ENCODE peak calls at places on chromosomes 4 and X, in seven cellular contexts. R is A549, C is spleen, W is testis, U is vagina, L is gastrocnemius medialis, S is IMR-90. Y is an unnamed sample. For H3K9me3, the result is how much of the 10 kb centered on the place peaks cover.

GRCh38 chr4:119795986-119796578 is 167.5 kb upstream of the PDE5A start:
- DNase-seq in W (no peak), C (no peak), L (no peak), S (no peak), R (no peak), U (no peak), Y (no peak)

GRCh38 chr4:102759835-102760644 is 728 bp downstream of the MANBA start:
- DNase-seq in U (no peak), L (no peak), R (peak), S (peak), C (no peak), W (peak), Y (peak)

GRCh38 chr4:29565256-29565655 is 1154.9 kb upstream of the PCDH7 start:
- DNase-seq in R (no peak), S (no peak), C (no peak), W (no peak), L (no peak), U (no peak), Y (no peak)

GRCh38 chrX:20116575-20117240 is at the start of gene MAP7D2:
- DNase-seq in R (peak), S (no peak), W (peak), C (no peak), L (no peak), U (no peak), Y (no peak)

GRCh38 chrX:19799319-19800182 is 87.8 kb downstream of the SH3KBP1 start:
- DNase-seq in S (peak), W (peak), U (no peak), L (peak), R (no peak), C (no peak), Y (no peak)

GRCh38 chr4:145988628-145989027 is 50.0 kb upstream of the ZNF827 start:
- DNase-seq in C (no peak), L (no peak), W (no peak), S (no peak), U (no peak), R (no peak), Y (no peak)

GRCh38 chrX:63513825-63514574 is 162.9 kb upstream of the SPIN4 start:
- DNase-seq in L (peak), W (peak), R (no peak), C (no peak), U (no peak), S (peak), Y (no peak)

GRCh38 chr4:185396724-185397402 is at the start of gene ANKRD37:
- DNase-seq in C (peak), U (peak), W (no peak), L (peak), S (peak), R (peak), Y (no peak)

GRCh38 chr4:45036677-45037076 is 310.3 kb upstream of the GNPDA2 start:
- DNase-seq in C (no peak), S (no peak), U (no peak), W (no peak), L (no peak), R (no peak), Y (no peak)

GRCh38 chr4:139734875-139735380 is 69.3 kb downstream of the MGST2 start:
- DNase-seq in S (peak), W (peak), C (peak), R (no peak), L (peak), U (no peak), Y (peak)

GRCh38 chr4:8053688-8054449 is 104.7 kb downstream of the ABLIM2 start:
- DNase-seq in S (no peak), U (no peak), L (no peak), C (no peak), R (no peak), W (no peak), Y (no peak)

GRCh38 chr4:36823199-36823967 is 421.2 kb upstream of the NWD2 start:
- DNase-seq in R (no peak), C (peak), L (no peak), U (no peak), W (no peak), S (no peak), Y (no peak)

DNA sequence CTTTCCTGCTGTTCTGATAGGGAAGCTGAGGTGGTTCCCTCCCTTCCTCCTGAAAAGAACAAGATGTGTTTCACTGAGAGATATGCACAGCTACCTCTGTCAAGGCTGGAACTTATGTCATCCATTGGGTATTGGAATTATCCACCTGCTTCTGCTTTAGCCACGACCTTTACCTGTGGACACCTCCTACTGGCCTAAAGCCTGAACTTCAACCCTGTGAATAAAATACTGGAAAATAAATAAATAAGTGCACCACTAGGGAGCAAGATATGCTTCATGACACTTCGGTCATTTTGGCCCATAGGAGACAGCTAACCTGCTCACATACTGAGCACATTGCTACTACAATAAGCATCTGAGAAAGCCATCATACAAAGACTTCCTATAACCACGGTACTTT is 419.9 kb upstream of the NWD2 start:
- DNase-seq in S (no peak), C (no peak), W (no peak), R (no peak), L (no peak), U (no peak), Y (no peak)
- TF ChIP-seq CTCF in S (no peak), C (no peak), W (no peak), R (no peak), L (no peak), U (no peak), Y (no peak)

GRCh38 chrX:67583171-67583570 is 39.4 kb downstream of the AR start:
- DNase-seq in C (no peak), L (no peak), U (no peak), S (no peak), R (no peak), W (no peak), Y (no peak)
- H3K9me3 ChIP-seq in C (under half), L (under half), U (under half), S (under half), R (under half), W (under half), Y (under half)

GRCh38 chr4:161881370-161881769 is 282.4 kb downstream of the FSTL5 start:
- DNase-seq in R (no peak), C (no peak), L (no peak), W (no peak), S (no peak), U (no peak), Y (no peak)
- TF ChIP-seq POLR2A in R (no peak), C (no peak), L (no peak), W (no peak), S (no peak), U (no peak), Y (no peak)

GRCh38 chrX:104641176-104641575 is 75.2 kb downstream of the IL1RAPL2 start:
- DNase-seq in W (no peak), L (no peak), U (no peak), C (no peak), R (no peak), S (no peak), Y (no peak)
- TF ChIP-seq CTCF in W (no peak), L (no peak), U (no peak), C (no peak), R (no peak), S (no peak), Y (no peak)

GRCh38 chr4:139691-140090 is 15.4 kb downstream of the ZNF718 start:
- DNase-seq in W (no peak), S (no peak), L (no peak), U (no peak), R (no peak), C (no peak), Y (no peak)
- H3K9me3 ChIP-seq in W (under half), S (under half), L (under half), U (half or more), R (half or more), C (half or more), Y (under half)